ENCODE peak calls at places on chromosomes 3 and 15, in seven cellular contexts. O is H9, A is IMR-90, J is H1, G is mesendoderm, X is neuronal stem cell, P is trophoblast cell. I is an unnamed sample.

GRCh38 chr15:82566690-82567089 is 26.4 kb upstream of the RPS17 start:
- DNase-seq in G (no peak), O (no peak), P (peak), A (peak), X (no peak), J (no peak), I (peak)

GRCh38 chr3:107951111-107951510 is 139.7 kb downstream of the CD47 start:
- DNase-seq in O (no peak), J (no peak), P (no peak), A (no peak), X (no peak), G (no peak), I (no peak)

GRCh38 chr3:816605-817004 is 276.2 kb upstream of the CNTN6 start:
- DNase-seq in O (no peak), A (no peak), G (no peak), J (no peak), X (no peak), P (no peak), I (no peak)

GRCh38 chr3:170309044-170309443 is 48.5 kb upstream of the SKIL start:
- DNase-seq in J (no peak), P (no peak), G (no peak), A (peak), O (no peak), X (no peak), I (no peak)

GRCh38 chr15:74913041-74913440 is 6.4 kb upstream of the FAM219B start:
- DNase-seq in A (peak), X (no peak), G (no peak), J (no peak), O (no peak), P (no peak), I (no peak)

GRCh38 chr15:88932271-88932874 is 19.2 kb upstream of the MFGE8 start:
- DNase-seq in P (no peak), O (no peak), X (no peak), G (no peak), J (peak), A (no peak), I (no peak)

GRCh38 chr15:34733621-34734020 is 21.2 kb downstream of the GJD2 start:
- DNase-seq in X (no peak), J (no peak), P (no peak), O (no peak), G (no peak), A (no peak), I (no peak)

GRCh38 chr3:126355777-126356372 is 1.3 kb downstream of the KLF15 start:
- DNase-seq in G (peak), X (peak), P (peak), J (peak), O (peak), A (peak), I (peak)

GRCh38 chr15:90231028-90232017 is 2.4 kb downstream of the CIB1 start:
- DNase-seq in A (no peak), P (peak), O (no peak), G (no peak), X (no peak), J (no peak), I (no peak)

GRCh38 chr15:31300208-31300661 is 26.4 kb upstream of the KLF13 start:
- DNase-seq in J (peak), A (no peak), P (no peak), X (no peak), G (no peak), O (no peak), I (no peak)

GRCh38 chr15:45521596-45522167 is 873 bp downstream of the SLC30A4 start:
- DNase-seq in O (no peak), G (no peak), P (no peak), X (peak), J (no peak), A (no peak), I (no peak)

GRCh38 chr3:190155752-190156151 is 35.1 kb upstream of the P3H2 start:
- DNase-seq in J (no peak), P (peak), X (no peak), G (no peak), O (no peak), A (no peak), I (no peak)

GRCh38 chr3:161372321-161373260 is 1.3 kb upstream of the SPTSSB start:
- DNase-seq in X (peak), P (no peak), J (peak), O (peak), A (no peak), G (peak), I (peak)

GRCh38 chr15:79172801-79173460 is 82.4 kb upstream of the RASGRF1 start:
- DNase-seq in P (no peak), J (no peak), X (no peak), G (no peak), O (peak), A (no peak), I (no peak)

GRCh38 chr3:184349563-184350470 is 11.6 kb downstream of the CLCN2 start:
- DNase-seq in P (no peak), X (no peak), J (no peak), O (no peak), G (no peak), A (no peak), I (no peak)

GRCh38 chr3:146308682-146309081 is 57.8 kb upstream of the PLSCR4 start:
- DNase-seq in P (no peak), A (peak), G (peak), X (no peak), O (no peak), J (no peak), I (peak)

GRCh38 chr15:96264801-96265515 is 65.5 kb upstream of the NR2F2 start:
- DNase-seq in X (peak), J (no peak), G (peak), O (no peak), P (peak), A (peak), I (peak)

GRCh38 chr15:41512512-41513281 is 930 bp downstream of the LTK start:
- DNase-seq in J (peak), G (no peak), P (no peak), O (no peak), X (no peak), A (no peak), I (no peak)

GRCh38 chr15:41511331-41512077 is 2.1 kb downstream of the LTK start:
- DNase-seq in J (peak), X (no peak), O (peak), A (no peak), G (no peak), P (no peak), I (no peak)

GRCh38 chr15:41513282-41514227 is at the start of gene LTK:
- DNase-seq in J (peak), P (no peak), O (peak), G (peak), X (peak), A (no peak), I (peak)

GRCh38 chr15:41510728-41511127 is 2.9 kb downstream of the LTK start:
- DNase-seq in A (no peak), G (no peak), X (no peak), J (no peak), O (no peak), P (no peak), I (no peak)

DNA sequence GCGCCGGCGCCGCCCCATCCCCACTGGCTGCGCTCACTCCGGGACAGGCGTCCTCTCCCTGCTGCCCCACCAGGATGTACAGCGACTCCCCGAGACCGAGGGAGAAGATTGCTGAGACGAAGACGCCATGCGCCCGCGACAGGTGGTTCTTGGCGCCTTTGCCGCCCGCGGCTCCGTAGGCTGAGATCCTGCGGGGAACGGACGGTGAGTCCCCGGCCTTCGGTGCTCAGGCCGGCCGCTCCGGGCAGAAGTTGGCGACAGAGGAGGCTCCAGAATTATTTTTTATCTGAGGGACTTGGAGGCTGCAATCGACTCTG is 1.6 kb downstream of the LTK start:
- DNase-seq in X (no peak), O (no peak), J (peak), P (no peak), G (no peak), A (no peak), I (no peak)
- H3K4me2 ChIP-seq in X (peak), O (peak), J (peak), P (peak), G (no peak), A (peak), I (peak)

GRCh38 chr3:30655187-30655812 is 48.9 kb downstream of the TGFBR2 start:
- DNase-seq in J (no peak), X (no peak), A (peak), G (no peak), O (no peak), P (no peak), I (peak)
- H2AK5ac ChIP-seq in J (no peak), X (no peak), A (peak), G (no peak), O (no peak), P (no peak), I (no peak)

DNA sequence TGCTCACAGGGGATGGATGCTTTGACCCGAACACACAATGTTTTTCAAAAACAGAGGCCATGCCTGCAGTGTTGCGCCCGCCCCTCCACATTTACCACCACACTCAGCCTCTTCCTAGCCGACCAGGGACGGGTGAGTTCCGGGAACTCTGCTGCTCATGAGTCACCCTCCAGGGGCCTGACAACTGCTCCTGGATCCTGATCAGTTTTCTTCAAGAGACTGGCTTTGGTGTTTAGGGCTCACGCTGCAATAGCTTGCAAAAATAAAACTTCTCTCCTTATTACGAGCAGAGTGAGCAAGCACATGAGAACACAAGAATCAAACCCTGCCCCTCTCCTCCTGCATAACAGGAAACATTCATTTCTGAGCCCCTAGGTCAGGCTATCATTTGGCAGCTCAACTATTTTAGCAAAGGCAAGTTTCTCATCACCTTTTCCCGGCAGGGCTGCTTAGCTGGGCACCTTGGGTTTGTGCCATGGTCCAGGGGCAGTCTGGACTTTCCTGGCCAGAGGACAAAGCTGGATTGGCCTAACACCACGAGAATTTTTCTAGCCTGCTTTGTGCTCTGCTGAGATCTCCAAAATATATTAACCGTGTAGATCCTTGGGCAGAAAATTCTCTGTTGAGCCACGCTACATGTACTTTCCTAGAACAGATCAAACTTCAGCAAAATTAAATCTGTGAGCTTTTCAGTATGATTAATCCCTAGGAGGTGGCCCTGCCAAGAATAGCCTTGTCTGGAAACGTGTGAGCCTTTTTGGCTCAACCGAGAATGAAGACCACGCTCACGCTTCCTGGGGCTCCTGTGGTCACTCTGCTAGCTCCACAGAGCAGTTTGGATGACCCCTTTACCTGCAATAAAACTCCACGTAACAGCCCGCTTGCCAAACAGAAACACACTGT is 52.7 kb upstream of the SPATA12 start:
- DNase-seq in P (peak), J (no peak), G (peak), X (no peak), A (peak), O (no peak), I (peak)
- H3K4me2 ChIP-seq in P (peak), J (no peak), G (no peak), X (no peak), A (peak), O (no peak), I (peak)

DNA sequence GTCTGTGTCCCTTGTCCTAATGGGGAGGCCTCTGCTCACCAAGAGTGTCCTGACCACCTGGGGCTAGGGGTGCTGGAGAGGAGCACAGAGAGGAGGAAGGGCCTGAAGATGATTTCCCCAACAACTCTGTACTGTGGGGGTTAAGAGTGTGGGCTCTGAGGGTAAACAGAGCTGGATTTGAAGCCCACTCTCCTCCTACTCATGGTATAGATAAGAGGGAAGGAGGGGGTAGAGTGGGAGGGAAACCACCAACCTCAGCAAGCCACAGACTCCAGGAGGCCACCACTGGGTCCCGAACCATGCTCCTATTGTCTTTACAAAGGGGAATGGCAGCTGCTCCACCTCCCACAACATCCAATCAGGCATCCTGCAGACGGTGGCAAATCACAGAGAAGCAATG is 103.6 kb upstream of the RNU6-1 start:
- DNase-seq in P (no peak), O (no peak), A (no peak), G (no peak), X (no peak), J (no peak), I (no peak)
- H2AK5ac ChIP-seq in P (no peak), O (no peak), A (no peak), G (peak), X (peak), J (no peak), I (no peak)

GRCh38 chr15:62958944-62959343 is 83.6 kb upstream of the TPM1 start:
- DNase-seq in P (no peak), X (no peak), J (no peak), O (no peak), G (no peak), A (no peak), I (no peak)
- H3K4me2 ChIP-seq in P (no peak), X (no peak), J (no peak), O (no peak), G (no peak), A (no peak), I (no peak)

GRCh38 chr3:83193526-83193925 is 1432.1 kb upstream of the GBE1 start:
- DNase-seq in X (no peak), J (no peak), O (no peak), P (no peak), A (no peak), G (peak), I (no peak)
- H2AK5ac ChIP-seq in X (no peak), J (no peak), O (no peak), P (no peak), A (no peak), G (no peak), I (no peak)

GRCh38 chr15:26628879-26629529 is 143.9 kb downstream of the GABRB3 start:
- DNase-seq in O (peak), G (peak), P (no peak), A (peak), J (peak), X (no peak), I (peak)

GRCh38 chr15:26632500-26632899 is 140.4 kb downstream of the GABRB3 start:
- DNase-seq in G (no peak), A (no peak), O (no peak), X (no peak), P (no peak), J (no peak), I (no peak)

GRCh38 chr15:26631894-26632293 is 141.0 kb downstream of the GABRB3 start:
- DNase-seq in P (no peak), G (peak), O (no peak), X (no peak), A (no peak), J (no peak), I (no peak)

GRCh38 chr15:26628071-26628470 is 144.8 kb downstream of the GABRB3 start:
- DNase-seq in O (no peak), A (no peak), G (peak), J (no peak), X (no peak), P (no peak), I (no peak)

DNA sequence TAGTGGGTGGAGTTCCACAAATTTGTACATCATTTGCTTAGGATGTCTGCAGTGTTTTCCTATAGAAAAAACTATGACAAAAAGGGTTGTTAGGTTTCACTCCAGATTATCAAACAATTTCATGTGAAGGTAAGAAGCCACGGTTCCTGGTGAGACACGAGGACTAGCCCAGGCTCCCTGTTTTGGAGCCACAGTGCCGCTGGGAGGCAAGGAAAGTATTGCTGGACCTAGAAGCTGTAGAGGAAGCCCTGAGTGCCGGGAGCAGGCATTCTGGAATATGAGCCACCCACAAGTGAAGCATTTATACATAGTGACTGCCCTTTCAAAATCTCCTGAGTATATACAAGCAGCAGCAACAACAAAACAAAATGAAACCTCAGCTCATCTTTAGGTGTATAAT is 142.0 kb downstream of the GABRB3 start:
- DNase-seq in O (no peak), X (no peak), A (no peak), G (peak), J (no peak), P (no peak), I (no peak)
- H3K4me2 ChIP-seq in O (peak), X (no peak), A (no peak), G (no peak), J (peak), P (no peak), I (no peak)

I was measured in mesenchymal stem cell.